ENCODE peak calls at places on chromosomes 5 and 9, in nine cellular contexts. One of them, this sample, is unnamed.

GRCh38 chr5:96930058-96930457 is 5.8 kb upstream of the LNPEP start:
- DNase-seq in lung: no peak
- DNase-seq in cardiac fibroblast: no peak
- DNase-seq in A549: no peak
- DNase-seq in breast epithelium: no peak
- DNase-seq in nephron progenitor cell: no peak
- DNase-seq in CD4-positive, alpha-beta T cell: no peak
- DNase-seq in OCI-LY7: no peak
- DNase-seq in fibroblast of the aortic adventitia: no peak
- DNase-seq in this sample: no peak

GRCh38 chr9:21728781-21729180 is 73.7 kb upstream of the MTAP start:
- DNase-seq in lung: no peak
- DNase-seq in cardiac fibroblast: peak
- DNase-seq in A549: peak
- DNase-seq in breast epithelium: no peak
- DNase-seq in nephron progenitor cell: no peak
- DNase-seq in CD4-positive, alpha-beta T cell: no peak
- DNase-seq in OCI-LY7: no peak
- DNase-seq in fibroblast of the aortic adventitia: peak
- DNase-seq in this sample: no peak

GRCh38 chr5:109706065-109706464 is 16.3 kb downstream of the MAN2A1 start:
- DNase-seq in lung: no peak
- DNase-seq in cardiac fibroblast: no peak
- DNase-seq in A549: no peak
- DNase-seq in breast epithelium: no peak
- DNase-seq in nephron progenitor cell: no peak
- DNase-seq in CD4-positive, alpha-beta T cell: no peak
- DNase-seq in OCI-LY7: no peak
- DNase-seq in fibroblast of the aortic adventitia: peak
- DNase-seq in this sample: no peak

GRCh38 chr5:73445708-73446630 is 2.6 kb downstream of the FOXD1 start:
- DNase-seq in lung: no peak
- DNase-seq in cardiac fibroblast: no peak
- DNase-seq in A549: no peak
- DNase-seq in breast epithelium: no peak
- DNase-seq in nephron progenitor cell: no peak
- DNase-seq in CD4-positive, alpha-beta T cell: no peak
- DNase-seq in OCI-LY7: no peak
- DNase-seq in fibroblast of the aortic adventitia: peak
- DNase-seq in this sample: no peak

GRCh38 chr9:133437753-133438531 is 15.8 kb downstream of the ADAMTS13 start:
- DNase-seq in lung: no peak
- DNase-seq in cardiac fibroblast: no peak
- DNase-seq in A549: peak
- DNase-seq in breast epithelium: no peak
- DNase-seq in nephron progenitor cell: no peak
- DNase-seq in CD4-positive, alpha-beta T cell: no peak
- DNase-seq in OCI-LY7: peak
- DNase-seq in fibroblast of the aortic adventitia: no peak
- DNase-seq in this sample: peak

GRCh38 chr5:164597293-164597900 is 1092.0 kb downstream of the MAT2B start:
- DNase-seq in lung: no peak
- DNase-seq in cardiac fibroblast: peak
- DNase-seq in A549: peak
- DNase-seq in breast epithelium: no peak
- DNase-seq in nephron progenitor cell: peak
- DNase-seq in CD4-positive, alpha-beta T cell: no peak
- DNase-seq in OCI-LY7: peak
- DNase-seq in fibroblast of the aortic adventitia: no peak
- DNase-seq in this sample: peak

GRCh38 chr5:65825388-65826328 is 100.7 kb upstream of the ERBIN start:
- DNase-seq in lung: no peak
- DNase-seq in cardiac fibroblast: no peak
- DNase-seq in A549: no peak
- DNase-seq in breast epithelium: no peak
- DNase-seq in nephron progenitor cell: no peak
- DNase-seq in CD4-positive, alpha-beta T cell: no peak
- DNase-seq in OCI-LY7: peak
- DNase-seq in fibroblast of the aortic adventitia: no peak
- DNase-seq in this sample: peak

GRCh38 chr9:124268248-124268647 is 10.5 kb downstream of the NEK6 start:
- DNase-seq in lung: no peak
- DNase-seq in cardiac fibroblast: no peak
- DNase-seq in A549: no peak
- DNase-seq in breast epithelium: no peak
- DNase-seq in nephron progenitor cell: no peak
- DNase-seq in CD4-positive, alpha-beta T cell: no peak
- DNase-seq in OCI-LY7: no peak
- DNase-seq in fibroblast of the aortic adventitia: no peak
- DNase-seq in this sample: no peak

GRCh38 chr9:6645153-6646027 is at the start of gene GLDC:
- DNase-seq in lung: peak
- DNase-seq in cardiac fibroblast: no peak
- DNase-seq in A549: peak
- DNase-seq in breast epithelium: peak
- DNase-seq in nephron progenitor cell: peak
- DNase-seq in CD4-positive, alpha-beta T cell: peak
- DNase-seq in OCI-LY7: no peak
- DNase-seq in fibroblast of the aortic adventitia: no peak
- DNase-seq in this sample: peak

GRCh38 chr5:16178745-16179372 is 732 bp downstream of the MARCHF11 start:
- DNase-seq in lung: peak
- DNase-seq in cardiac fibroblast: peak
- DNase-seq in A549: no peak
- DNase-seq in breast epithelium: peak
- DNase-seq in nephron progenitor cell: peak
- DNase-seq in CD4-positive, alpha-beta T cell: no peak
- DNase-seq in OCI-LY7: peak
- DNase-seq in fibroblast of the aortic adventitia: peak
- DNase-seq in this sample: peak

GRCh38 chr9:80595192-80595591 is 1023.4 kb downstream of the TLE4 start:
- DNase-seq in lung: no peak
- DNase-seq in cardiac fibroblast: no peak
- DNase-seq in A549: no peak
- DNase-seq in breast epithelium: no peak
- DNase-seq in nephron progenitor cell: no peak
- DNase-seq in CD4-positive, alpha-beta T cell: no peak
- DNase-seq in OCI-LY7: no peak
- DNase-seq in fibroblast of the aortic adventitia: no peak
- DNase-seq in this sample: peak
- TF ChIP-seq CTCF in lung: no peak
- TF ChIP-seq CTCF in cardiac fibroblast: no peak
- TF ChIP-seq CTCF in A549: no peak
- TF ChIP-seq CTCF in breast epithelium: no peak
- TF ChIP-seq CTCF in nephron progenitor cell: no peak
- TF ChIP-seq CTCF in CD4-positive, alpha-beta T cell: no peak
- TF ChIP-seq CTCF in OCI-LY7: no peak
- TF ChIP-seq CTCF in fibroblast of the aortic adventitia: no peak
- TF ChIP-seq CTCF in this sample: no peak

DNA sequence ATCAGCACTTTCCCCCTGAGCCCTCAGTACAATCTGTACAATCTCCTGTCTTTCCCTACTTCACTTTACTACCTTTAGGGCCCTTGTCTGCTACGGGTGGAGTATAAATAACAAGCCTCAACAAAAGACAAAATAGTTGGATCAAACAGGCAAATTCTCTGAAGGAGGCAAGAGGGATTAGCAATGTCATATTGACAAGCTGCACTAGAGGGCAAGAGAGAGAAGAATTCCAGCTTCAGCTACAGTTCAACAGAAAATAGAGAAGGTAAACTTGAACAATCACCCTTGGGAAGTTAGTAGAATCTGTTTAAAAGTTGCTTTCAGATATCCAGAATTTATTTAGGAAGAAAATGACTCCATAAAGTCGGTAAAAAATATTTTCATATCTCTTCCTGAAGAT is 68.4 kb upstream of the IZUMO3 start:
- DNase-seq in lung: no peak
- DNase-seq in cardiac fibroblast: no peak
- DNase-seq in A549: no peak
- DNase-seq in breast epithelium: no peak
- DNase-seq in nephron progenitor cell: no peak
- DNase-seq in CD4-positive, alpha-beta T cell: no peak
- DNase-seq in OCI-LY7: no peak
- DNase-seq in fibroblast of the aortic adventitia: no peak
- DNase-seq in this sample: no peak
- TF ChIP-seq CTCF in lung: no peak
- TF ChIP-seq CTCF in cardiac fibroblast: no peak
- TF ChIP-seq CTCF in A549: no peak
- TF ChIP-seq CTCF in breast epithelium: peak
- TF ChIP-seq CTCF in nephron progenitor cell: peak
- TF ChIP-seq CTCF in CD4-positive, alpha-beta T cell: no peak
- TF ChIP-seq CTCF in OCI-LY7: peak
- TF ChIP-seq CTCF in fibroblast of the aortic adventitia: no peak
- TF ChIP-seq CTCF in this sample: no peak

GRCh38 chr5:132658383-132659302 is 670 bp downstream of the IL13 start:
- DNase-seq in lung: no peak
- DNase-seq in cardiac fibroblast: no peak
- DNase-seq in A549: no peak
- DNase-seq in breast epithelium: no peak
- DNase-seq in nephron progenitor cell: no peak
- DNase-seq in CD4-positive, alpha-beta T cell: no peak
- DNase-seq in OCI-LY7: no peak
- DNase-seq in fibroblast of the aortic adventitia: no peak
- DNase-seq in this sample: no peak

GRCh38 chr5:132653716-132654115 is 4.3 kb upstream of the IL13 start:
- DNase-seq in lung: no peak
- DNase-seq in cardiac fibroblast: no peak
- DNase-seq in A549: no peak
- DNase-seq in breast epithelium: no peak
- DNase-seq in nephron progenitor cell: no peak
- DNase-seq in CD4-positive, alpha-beta T cell: no peak
- DNase-seq in OCI-LY7: no peak
- DNase-seq in fibroblast of the aortic adventitia: peak
- DNase-seq in this sample: no peak

GRCh38 chr5:132657676-132658382 is at the start of gene IL13:
- DNase-seq in lung: no peak
- DNase-seq in cardiac fibroblast: no peak
- DNase-seq in A549: no peak
- DNase-seq in breast epithelium: no peak
- DNase-seq in nephron progenitor cell: no peak
- DNase-seq in CD4-positive, alpha-beta T cell: no peak
- DNase-seq in OCI-LY7: no peak
- DNase-seq in fibroblast of the aortic adventitia: no peak
- DNase-seq in this sample: no peak

GRCh38 chr5:132656774-132657355 is 1.1 kb upstream of the IL13 start:
- DNase-seq in lung: no peak
- DNase-seq in cardiac fibroblast: no peak
- DNase-seq in A549: no peak
- DNase-seq in breast epithelium: no peak
- DNase-seq in nephron progenitor cell: no peak
- DNase-seq in CD4-positive, alpha-beta T cell: no peak
- DNase-seq in OCI-LY7: no peak
- DNase-seq in fibroblast of the aortic adventitia: no peak
- DNase-seq in this sample: no peak

DNA sequence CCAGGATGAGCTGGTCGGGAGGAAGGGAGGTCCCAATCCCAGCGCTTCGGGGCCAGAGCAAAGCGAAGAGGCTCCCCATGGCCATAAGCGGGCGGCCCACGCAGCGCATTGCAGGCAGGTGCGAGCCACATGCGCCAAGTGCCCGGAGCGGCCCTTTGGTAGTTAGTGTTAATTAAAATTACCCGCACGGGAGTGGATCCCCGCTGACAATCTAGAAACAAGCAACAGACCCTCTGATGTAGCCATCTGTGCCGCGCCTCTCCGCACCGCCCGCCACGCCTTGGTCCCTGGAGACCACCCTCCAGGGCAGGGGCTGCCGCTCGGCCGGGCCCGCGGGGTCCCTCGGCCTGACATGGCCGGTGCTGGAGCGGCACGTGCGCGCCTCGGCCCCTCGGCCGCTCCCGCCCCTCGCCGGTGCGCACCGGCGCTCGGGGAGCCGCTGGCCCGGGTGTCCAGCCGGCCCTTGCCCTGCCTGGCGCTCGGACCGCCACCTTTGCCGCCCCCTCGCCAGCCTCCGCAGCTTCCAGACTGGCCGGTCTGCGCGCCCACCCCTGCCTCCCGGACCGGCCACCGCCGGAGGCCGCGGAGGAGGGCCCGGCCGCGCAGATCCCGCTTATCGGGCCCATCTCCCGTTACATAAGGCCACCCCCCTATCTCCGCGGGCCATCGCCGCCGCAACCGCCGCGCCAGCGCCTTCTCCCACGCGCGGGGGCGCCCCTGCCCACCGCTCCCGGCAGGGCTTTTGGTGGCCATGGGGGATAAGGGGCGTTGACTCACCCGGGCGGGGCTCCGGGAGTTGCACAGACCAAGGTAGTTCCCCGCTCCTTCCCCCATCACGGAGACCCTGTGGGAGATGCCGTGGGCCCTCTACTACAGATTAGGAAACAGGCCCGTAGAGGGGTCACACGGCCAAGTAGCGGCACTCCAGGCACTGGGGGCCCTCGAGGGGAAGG is 1.9 kb upstream of the IL13 start:
- DNase-seq in lung: no peak
- DNase-seq in cardiac fibroblast: peak
- DNase-seq in A549: no peak
- DNase-seq in breast epithelium: no peak
- DNase-seq in nephron progenitor cell: peak
- DNase-seq in CD4-positive, alpha-beta T cell: no peak
- DNase-seq in OCI-LY7: no peak
- DNase-seq in fibroblast of the aortic adventitia: peak
- DNase-seq in this sample: no peak
- TF ChIP-seq CTCF in lung: no peak
- TF ChIP-seq CTCF in cardiac fibroblast: no peak
- TF ChIP-seq CTCF in A549: no peak
- TF ChIP-seq CTCF in breast epithelium: no peak
- TF ChIP-seq CTCF in nephron progenitor cell: peak
- TF ChIP-seq CTCF in CD4-positive, alpha-beta T cell: no peak
- TF ChIP-seq CTCF in OCI-LY7: no peak
- TF ChIP-seq CTCF in fibroblast of the aortic adventitia: peak
- TF ChIP-seq CTCF in this sample: peak

GRCh38 chr5:174751154-174751990 is 27.0 kb downstream of the MSX2 start:
- DNase-seq in lung: no peak
- DNase-seq in cardiac fibroblast: no peak
- DNase-seq in A549: no peak
- DNase-seq in breast epithelium: no peak
- DNase-seq in nephron progenitor cell: peak
- DNase-seq in CD4-positive, alpha-beta T cell: no peak
- DNase-seq in OCI-LY7: no peak
- DNase-seq in fibroblast of the aortic adventitia: no peak
- DNase-seq in this sample: no peak

GRCh38 chr5:174750720-174751119 is 26.3 kb downstream of the MSX2 start:
- DNase-seq in lung: no peak
- DNase-seq in cardiac fibroblast: peak
- DNase-seq in A549: no peak
- DNase-seq in breast epithelium: no peak
- DNase-seq in nephron progenitor cell: no peak
- DNase-seq in CD4-positive, alpha-beta T cell: no peak
- DNase-seq in OCI-LY7: no peak
- DNase-seq in fibroblast of the aortic adventitia: peak
- DNase-seq in this sample: no peak

GRCh38 chr5:174752121-174752520 is 27.7 kb downstream of the MSX2 start:
- DNase-seq in lung: no peak
- DNase-seq in cardiac fibroblast: no peak
- DNase-seq in A549: no peak
- DNase-seq in breast epithelium: no peak
- DNase-seq in nephron progenitor cell: no peak
- DNase-seq in CD4-positive, alpha-beta T cell: no peak
- DNase-seq in OCI-LY7: no peak
- DNase-seq in fibroblast of the aortic adventitia: no peak
- DNase-seq in this sample: no peak

GRCh38 chr5:174759091-174759490 is 34.7 kb downstream of the MSX2 start:
- DNase-seq in lung: no peak
- DNase-seq in cardiac fibroblast: no peak
- DNase-seq in A549: no peak
- DNase-seq in breast epithelium: no peak
- DNase-seq in nephron progenitor cell: no peak
- DNase-seq in CD4-positive, alpha-beta T cell: no peak
- DNase-seq in OCI-LY7: no peak
- DNase-seq in fibroblast of the aortic adventitia: no peak
- DNase-seq in this sample: no peak

GRCh38 chr5:174755103-174755502 is 30.7 kb downstream of the MSX2 start:
- DNase-seq in lung: no peak
- DNase-seq in cardiac fibroblast: no peak
- DNase-seq in A549: peak
- DNase-seq in breast epithelium: no peak
- DNase-seq in nephron progenitor cell: no peak
- DNase-seq in CD4-positive, alpha-beta T cell: no peak
- DNase-seq in OCI-LY7: no peak
- DNase-seq in fibroblast of the aortic adventitia: peak
- DNase-seq in this sample: no peak
- TF ChIP-seq CTCF in lung: no peak
- TF ChIP-seq CTCF in cardiac fibroblast: no peak
- TF ChIP-seq CTCF in A549: peak
- TF ChIP-seq CTCF in breast epithelium: peak
- TF ChIP-seq CTCF in nephron progenitor cell: peak
- TF ChIP-seq CTCF in CD4-positive, alpha-beta T cell: no peak
- TF ChIP-seq CTCF in OCI-LY7: no peak
- TF ChIP-seq CTCF in fibroblast of the aortic adventitia: peak
- TF ChIP-seq CTCF in this sample: no peak